ENCODE peak calls at places on chromosomes 13 and 19, in five cellular contexts. One of them, this sample, is unnamed.

GRCh38 chr13:87884874-87885273 is 213.7 kb downstream of the SLITRK5 start:
- DNase-seq in HepG2: no peak
- DNase-seq in K562: no peak
- DNase-seq in A549: no peak
- DNase-seq in GM12878: no peak
- DNase-seq in this sample: peak; percentile 40

GRCh38 chr19:41939861-41940442 is 11.7 kb upstream of the ERFL start:
- DNase-seq in HepG2: no peak
- DNase-seq in K562: peak; percentile 91
- DNase-seq in A549: peak; percentile 78
- DNase-seq in GM12878: no peak
- DNase-seq in this sample: peak; percentile 77

GRCh38 chr13:74246398-74246975 is 112.3 kb upstream of the KLF12 start:
- DNase-seq in HepG2: no peak
- DNase-seq in K562: no peak
- DNase-seq in A549: no peak
- DNase-seq in GM12878: no peak
- DNase-seq in this sample: no peak

GRCh38 chr19:39150235-39150634 is 24.6 kb downstream of the PAK4 start:
- DNase-seq in HepG2: no peak
- DNase-seq in K562: no peak
- DNase-seq in A549: no peak
- DNase-seq in GM12878: no peak
- DNase-seq in this sample: no peak

GRCh38 chr19:32318884-32319520 is 26.4 kb upstream of the ZNF507 start:
- DNase-seq in HepG2: no peak
- DNase-seq in K562: peak; percentile 42
- DNase-seq in A549: peak; percentile 75
- DNase-seq in GM12878: no peak
- DNase-seq in this sample: peak; percentile 83

GRCh38 chr19:28555317-28555716 is 657.6 kb downstream of the UQCRFS1 start:
- DNase-seq in HepG2: no peak
- DNase-seq in K562: no peak
- DNase-seq in A549: no peak
- DNase-seq in GM12878: no peak
- DNase-seq in this sample: no peak

GRCh38 chr13:100349594-100349993 is 239.0 kb downstream of the GGACT start:
- DNase-seq in HepG2: no peak
- DNase-seq in K562: no peak
- DNase-seq in A549: no peak
- DNase-seq in GM12878: no peak
- DNase-seq in this sample: no peak

GRCh38 chr13:112700291-112701060 is 10.6 kb downstream of the ATP11A start:
- DNase-seq in HepG2: no peak
- DNase-seq in K562: no peak
- DNase-seq in A549: no peak
- DNase-seq in GM12878: no peak
- DNase-seq in this sample: no peak

GRCh38 chr13:48401480-48401879 is 11.4 kb downstream of the LPAR6 start:
- DNase-seq in HepG2: no peak
- DNase-seq in K562: no peak
- DNase-seq in A549: no peak
- DNase-seq in GM12878: no peak
- DNase-seq in this sample: no peak

GRCh38 chr19:18763674-18764590 is 27.2 kb downstream of the COMP start:
- DNase-seq in HepG2: no peak
- DNase-seq in K562: peak; percentile 67
- DNase-seq in A549: no peak
- DNase-seq in GM12878: no peak
- DNase-seq in this sample: no peak

GRCh38 chr19:33864311-33864850 is 67.7 kb downstream of the KCTD15 start:
- DNase-seq in HepG2: no peak
- DNase-seq in K562: no peak
- DNase-seq in A549: no peak
- DNase-seq in GM12878: no peak
- DNase-seq in this sample: no peak

GRCh38 chr19:17953869-17954268 is 13.0 kb upstream of the KCNN1 start:
- DNase-seq in HepG2: no peak
- DNase-seq in K562: peak; percentile 72
- DNase-seq in A549: no peak
- DNase-seq in GM12878: no peak
- DNase-seq in this sample: no peak

DNA sequence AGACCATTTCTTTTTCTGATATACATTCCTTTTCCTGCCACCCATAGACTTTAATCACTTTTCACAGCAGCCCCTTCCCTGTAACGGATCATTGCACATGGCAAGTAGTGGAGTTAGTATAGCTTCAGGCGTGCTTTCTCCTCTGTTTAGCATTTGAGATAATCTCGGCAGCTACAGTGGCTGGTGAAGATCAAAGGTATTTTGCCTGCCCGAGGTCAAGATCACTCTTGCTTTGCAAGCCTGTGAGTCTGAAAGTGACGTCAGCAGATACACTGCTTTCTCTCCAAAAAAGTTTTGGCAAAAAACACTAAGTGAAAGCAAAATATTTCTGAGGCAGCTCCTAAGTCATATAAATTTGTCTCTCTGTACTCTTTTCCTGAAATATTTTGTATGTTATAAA is 260.1 kb downstream of the NDFIP2 start:
- DNase-seq in HepG2: peak; percentile 28
- DNase-seq in K562: no peak
- DNase-seq in A549: no peak
- DNase-seq in GM12878: no peak
- DNase-seq in this sample: no peak
- TF ChIP-seq JUNB in HepG2: no peak
- TF ChIP-seq JUNB in K562: no peak
- TF ChIP-seq JUNB in A549: no peak
- TF ChIP-seq JUNB in GM12878: no peak
- TF ChIP-seq JUNB in this sample: no peak

DNA sequence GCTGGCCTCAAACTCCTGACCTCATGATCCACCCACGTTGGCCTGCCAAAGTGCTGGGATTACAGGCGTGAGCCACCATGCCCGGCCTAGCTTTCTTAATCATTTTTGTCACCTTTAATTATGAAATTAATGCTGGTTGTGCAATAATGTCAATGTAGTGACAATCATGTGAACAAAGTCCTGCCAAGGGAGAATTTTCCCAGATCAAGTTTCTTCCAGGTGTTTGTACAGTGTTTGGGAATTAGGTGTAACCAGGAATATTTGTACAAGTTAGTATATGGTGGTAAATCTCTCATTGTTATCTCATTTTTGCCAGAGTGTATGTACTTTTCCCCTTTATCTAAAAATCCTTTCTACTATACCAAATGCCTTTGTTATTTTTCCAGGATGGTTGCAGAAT is 171.1 kb downstream of the UGGT2 start:
- DNase-seq in HepG2: no peak
- DNase-seq in K562: no peak
- DNase-seq in A549: no peak
- DNase-seq in GM12878: no peak
- DNase-seq in this sample: no peak
- H3K27ac ChIP-seq in HepG2: no peak overlapping the region
- H3K27ac ChIP-seq in K562: no peak overlapping the region
- H3K27ac ChIP-seq in A549: no peak overlapping the region
- H3K27ac ChIP-seq in GM12878: no peak overlapping the region
- H3K27ac ChIP-seq in this sample: no peak overlapping the region

GRCh38 chr19:5307655-5308054 is 33.0 kb downstream of the PTPRS start:
- DNase-seq in HepG2: no peak
- DNase-seq in K562: no peak
- DNase-seq in A549: no peak
- DNase-seq in GM12878: no peak
- DNase-seq in this sample: no peak

GRCh38 chr19:5309438-5310204 is 31.0 kb downstream of the PTPRS start:
- DNase-seq in HepG2: no peak
- DNase-seq in K562: peak; percentile 31
- DNase-seq in A549: no peak
- DNase-seq in GM12878: no peak
- DNase-seq in this sample: peak; percentile 57

GRCh38 chr19:5306531-5306930 is 34.1 kb downstream of the PTPRS start:
- DNase-seq in HepG2: no peak
- DNase-seq in K562: no peak
- DNase-seq in A549: no peak
- DNase-seq in GM12878: no peak
- DNase-seq in this sample: no peak

GRCh38 chr19:5312058-5312457 is 28.6 kb downstream of the PTPRS start:
- DNase-seq in HepG2: no peak
- DNase-seq in K562: no peak
- DNase-seq in A549: no peak
- DNase-seq in GM12878: no peak
- DNase-seq in this sample: no peak

GRCh38 chr19:5308471-5309437 is 31.9 kb downstream of the PTPRS start:
- DNase-seq in HepG2: no peak
- DNase-seq in K562: peak; percentile 51
- DNase-seq in A549: no peak
- DNase-seq in GM12878: no peak
- DNase-seq in this sample: no peak
- TF ChIP-seq JUNB in HepG2: no peak
- TF ChIP-seq JUNB in K562: no peak
- TF ChIP-seq JUNB in A549: no peak
- TF ChIP-seq JUNB in GM12878: no peak
- TF ChIP-seq JUNB in this sample: no peak

GRCh38 chr19:16190198-16190597 is 5.0 kb downstream of the FAM32A start:
- DNase-seq in HepG2: no peak
- DNase-seq in K562: no peak
- DNase-seq in A549: no peak
- DNase-seq in GM12878: no peak
- DNase-seq in this sample: no peak
- H3K27ac ChIP-seq in HepG2: no peak overlapping the region
- H3K27ac ChIP-seq in K562: no peak overlapping the region
- H3K27ac ChIP-seq in A549: no peak overlapping the region
- H3K27ac ChIP-seq in GM12878: no peak overlapping the region
- H3K27ac ChIP-seq in this sample: no peak overlapping the region

GRCh38 chr13:51549050-51549449 is 35.2 kb upstream of the WDFY2 start:
- DNase-seq in HepG2: peak; percentile 33
- DNase-seq in K562: peak; percentile 45
- DNase-seq in A549: no peak
- DNase-seq in GM12878: peak; percentile 37
- DNase-seq in this sample: no peak

GRCh38 chr13:51551446-51551845 is 32.8 kb upstream of the WDFY2 start:
- DNase-seq in HepG2: no peak
- DNase-seq in K562: no peak
- DNase-seq in A549: no peak
- DNase-seq in GM12878: no peak
- DNase-seq in this sample: no peak

GRCh38 chr13:51549593-51549992 is 34.7 kb upstream of the WDFY2 start:
- DNase-seq in HepG2: no peak
- DNase-seq in K562: no peak
- DNase-seq in A549: no peak
- DNase-seq in GM12878: no peak
- DNase-seq in this sample: no peak

GRCh38 chr13:51550151-51550550 is 34.1 kb upstream of the WDFY2 start:
- DNase-seq in HepG2: no peak
- DNase-seq in K562: no peak
- DNase-seq in A549: no peak
- DNase-seq in GM12878: no peak
- DNase-seq in this sample: no peak

GRCh38 chr13:51552027-51552426 is 32.2 kb upstream of the WDFY2 start:
- DNase-seq in HepG2: no peak
- DNase-seq in K562: no peak
- DNase-seq in A549: no peak
- DNase-seq in GM12878: no peak
- DNase-seq in this sample: no peak
- TF ChIP-seq JUNB in HepG2: no peak
- TF ChIP-seq JUNB in K562: no peak
- TF ChIP-seq JUNB in A549: no peak
- TF ChIP-seq JUNB in GM12878: no peak
- TF ChIP-seq JUNB in this sample: no peak

DNA sequence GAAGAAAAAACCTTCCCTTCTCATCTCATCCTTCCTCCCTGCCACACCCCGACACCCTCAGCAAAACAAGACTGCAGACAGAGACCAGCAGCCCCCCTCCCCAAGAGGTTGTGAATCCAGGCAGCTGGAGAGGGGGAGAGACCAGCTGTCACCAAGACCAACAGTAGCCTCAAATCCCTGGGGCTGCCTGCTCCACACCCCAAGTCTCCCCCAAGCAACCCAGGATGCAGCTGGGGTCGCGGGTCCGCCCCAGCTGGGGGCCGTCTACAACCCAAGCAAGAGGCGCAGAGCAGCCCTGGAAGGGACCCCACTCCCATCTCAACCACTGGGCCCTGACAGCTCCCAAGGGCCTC is 7.1 kb downstream of the KLF16 start:
- DNase-seq in HepG2: no peak
- DNase-seq in K562: no peak
- DNase-seq in A549: no peak
- DNase-seq in GM12878: no peak
- DNase-seq in this sample: no peak
- H3K27ac ChIP-seq in HepG2: no peak overlapping the region
- H3K27ac ChIP-seq in K562: peak overlapping the region; percentile 90
- H3K27ac ChIP-seq in A549: peak overlapping the region; percentile 75
- H3K27ac ChIP-seq in GM12878: peak overlapping the region; percentile 87
- H3K27ac ChIP-seq in this sample: no peak overlapping the region

DNA sequence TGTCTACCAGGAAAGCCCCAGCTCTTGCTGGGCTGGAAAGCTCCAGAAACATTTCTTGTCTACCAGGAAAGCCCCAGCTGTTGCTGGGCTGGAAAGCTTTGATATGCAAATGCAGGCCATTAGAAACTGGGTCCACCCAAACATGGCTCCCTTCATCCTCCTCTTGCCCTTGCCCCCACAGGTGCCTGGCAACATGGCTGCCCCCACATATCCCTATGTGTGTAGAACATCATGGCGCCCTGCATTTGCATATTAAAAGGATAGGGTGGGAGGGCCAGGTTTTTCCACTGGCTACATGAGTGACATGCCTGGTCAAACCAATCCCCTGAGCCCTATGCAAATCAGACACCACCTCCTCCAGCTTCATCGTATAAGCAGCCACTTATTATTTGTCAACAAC is 455.4 kb upstream of the ARGLU1 start:
- DNase-seq in HepG2: no peak
- DNase-seq in K562: no peak
- DNase-seq in A549: no peak
- DNase-seq in GM12878: no peak
- DNase-seq in this sample: peak; percentile 35
- TF ChIP-seq JUNB in HepG2: no peak
- TF ChIP-seq JUNB in K562: no peak
- TF ChIP-seq JUNB in A549: no peak
- TF ChIP-seq JUNB in GM12878: no peak
- TF ChIP-seq JUNB in this sample: no peak

GRCh38 chr19:40279761-40280607 is 5.2 kb downstream of the AKT2 start:
- DNase-seq in HepG2: no peak
- DNase-seq in K562: no peak
- DNase-seq in A549: no peak
- DNase-seq in GM12878: no peak
- DNase-seq in this sample: no peak
- H3K27ac ChIP-seq in HepG2: no peak overlapping the region
- H3K27ac ChIP-seq in K562: peak overlapping the region; percentile 45
- H3K27ac ChIP-seq in A549: no peak overlapping the region
- H3K27ac ChIP-seq in GM12878: peak overlapping the region; percentile 32
- H3K27ac ChIP-seq in this sample: no peak overlapping the region

DNA sequence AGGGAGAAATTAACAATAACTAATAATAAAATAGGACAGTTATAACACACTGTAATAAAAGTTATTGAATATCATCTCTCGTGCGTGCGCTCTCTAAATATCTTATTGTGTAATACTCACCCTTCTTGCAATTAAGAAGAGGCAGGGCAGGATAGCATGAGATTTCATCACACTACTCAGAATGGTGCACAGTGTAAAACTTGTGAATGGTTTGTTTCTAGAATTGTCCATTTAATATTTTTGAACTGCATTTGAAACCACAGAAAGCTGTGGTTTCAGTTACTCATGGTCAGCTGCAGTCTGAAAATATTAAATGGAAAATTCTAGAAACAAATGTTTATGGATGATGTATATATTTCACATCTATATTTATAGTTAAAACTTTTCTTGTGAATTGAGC is 161.1 kb downstream of the DCT start:
- DNase-seq in HepG2: no peak
- DNase-seq in K562: no peak
- DNase-seq in A549: no peak
- DNase-seq in GM12878: no peak
- DNase-seq in this sample: no peak
- TF ChIP-seq JUNB in HepG2: no peak
- TF ChIP-seq JUNB in K562: no peak
- TF ChIP-seq JUNB in A549: no peak
- TF ChIP-seq JUNB in GM12878: no peak
- TF ChIP-seq JUNB in this sample: no peak

This sample was measured in GM23338.